ENCODE peak calls at places on chromosomes 7 and 10, in ten cellular contexts. One of them, this sample, is unnamed. For H3K27me3, the result is how much of the 10 kb centered on the place peaks cover.

GRCh38 chr7:105346593-105347322 is 42.0 kb downstream of the SRPK2 start:
- DNase-seq in SJSA1: no peak
- DNase-seq in CD8-positive, alpha-beta memory T cell: peak
- DNase-seq in GM23248: no peak
- DNase-seq in fibroblast of lung: no peak
- DNase-seq in neuronal stem cell: no peak
- DNase-seq in cardiac muscle cell: no peak
- DNase-seq in dorsolateral prefrontal cortex: no peak
- DNase-seq in endothelial cell of umbilical vein: no peak
- DNase-seq in Panc1: no peak
- DNase-seq in this sample: no peak

GRCh38 chr7:66629222-66629658 is 559 bp downstream of the KCTD7 start:
- DNase-seq in Panc1: no peak
- DNase-seq in dorsolateral prefrontal cortex: peak
- DNase-seq in CD8-positive, alpha-beta memory T cell: no peak
- DNase-seq in GM23248: peak
- DNase-seq in cardiac muscle cell: no peak
- DNase-seq in endothelial cell of umbilical vein: peak
- DNase-seq in neuronal stem cell: peak
- DNase-seq in SJSA1: no peak
- DNase-seq in fibroblast of lung: no peak
- DNase-seq in this sample: peak

GRCh38 chr7:73667344-73668102 is at the start of gene VPS37D:
- DNase-seq in endothelial cell of umbilical vein: peak
- DNase-seq in dorsolateral prefrontal cortex: peak
- DNase-seq in Panc1: no peak
- DNase-seq in SJSA1: peak
- DNase-seq in fibroblast of lung: peak
- DNase-seq in CD8-positive, alpha-beta memory T cell: peak
- DNase-seq in neuronal stem cell: peak
- DNase-seq in cardiac muscle cell: peak
- DNase-seq in GM23248: peak
- DNase-seq in this sample: peak

GRCh38 chr7:128020161-128020560 is 11.1 kb downstream of the LRRC4 start:
- DNase-seq in SJSA1: no peak
- DNase-seq in fibroblast of lung: no peak
- DNase-seq in Panc1: no peak
- DNase-seq in GM23248: peak
- DNase-seq in cardiac muscle cell: no peak
- DNase-seq in neuronal stem cell: no peak
- DNase-seq in CD8-positive, alpha-beta memory T cell: no peak
- DNase-seq in dorsolateral prefrontal cortex: no peak
- DNase-seq in endothelial cell of umbilical vein: no peak
- DNase-seq in this sample: no peak

GRCh38 chr10:125868372-125868975 is 12.6 kb downstream of the DHX32 start:
- DNase-seq in dorsolateral prefrontal cortex: no peak
- DNase-seq in cardiac muscle cell: peak
- DNase-seq in CD8-positive, alpha-beta memory T cell: no peak
- DNase-seq in GM23248: peak
- DNase-seq in neuronal stem cell: no peak
- DNase-seq in Panc1: peak
- DNase-seq in fibroblast of lung: peak
- DNase-seq in SJSA1: no peak
- DNase-seq in endothelial cell of umbilical vein: peak
- DNase-seq in this sample: no peak

GRCh38 chr7:47647213-47647985 is 65.5 kb upstream of the TNS3 start:
- DNase-seq in SJSA1: no peak
- DNase-seq in CD8-positive, alpha-beta memory T cell: no peak
- DNase-seq in cardiac muscle cell: no peak
- DNase-seq in Panc1: no peak
- DNase-seq in fibroblast of lung: no peak
- DNase-seq in GM23248: no peak
- DNase-seq in neuronal stem cell: no peak
- DNase-seq in endothelial cell of umbilical vein: no peak
- DNase-seq in dorsolateral prefrontal cortex: no peak
- DNase-seq in this sample: no peak

GRCh38 chr7:155868955-155869783 is 56.9 kb upstream of the SHH start:
- DNase-seq in fibroblast of lung: no peak
- DNase-seq in neuronal stem cell: no peak
- DNase-seq in cardiac muscle cell: no peak
- DNase-seq in SJSA1: peak
- DNase-seq in endothelial cell of umbilical vein: no peak
- DNase-seq in CD8-positive, alpha-beta memory T cell: no peak
- DNase-seq in dorsolateral prefrontal cortex: no peak
- DNase-seq in GM23248: no peak
- DNase-seq in Panc1: no peak
- DNase-seq in this sample: no peak

GRCh38 chr7:7131273-7131672 is 51.1 kb upstream of the C1GALT1 start:
- DNase-seq in endothelial cell of umbilical vein: no peak
- DNase-seq in GM23248: no peak
- DNase-seq in Panc1: no peak
- DNase-seq in neuronal stem cell: no peak
- DNase-seq in fibroblast of lung: no peak
- DNase-seq in CD8-positive, alpha-beta memory T cell: no peak
- DNase-seq in SJSA1: no peak
- DNase-seq in dorsolateral prefrontal cortex: no peak
- DNase-seq in cardiac muscle cell: no peak
- DNase-seq in this sample: no peak

GRCh38 chr7:139292821-139293220 is 48.3 kb upstream of the FMC1 start:
- DNase-seq in SJSA1: no peak
- DNase-seq in cardiac muscle cell: no peak
- DNase-seq in GM23248: no peak
- DNase-seq in neuronal stem cell: no peak
- DNase-seq in fibroblast of lung: no peak
- DNase-seq in dorsolateral prefrontal cortex: no peak
- DNase-seq in Panc1: no peak
- DNase-seq in endothelial cell of umbilical vein: no peak
- DNase-seq in CD8-positive, alpha-beta memory T cell: no peak
- DNase-seq in this sample: no peak
- H3K27ac ChIP-seq in SJSA1: no peak
- H3K27ac ChIP-seq in cardiac muscle cell: no peak
- H3K27ac ChIP-seq in GM23248: no peak
- H3K27ac ChIP-seq in neuronal stem cell: no peak
- H3K27ac ChIP-seq in fibroblast of lung: no peak
- H3K27ac ChIP-seq in dorsolateral prefrontal cortex: no peak
- H3K27ac ChIP-seq in Panc1: no peak
- H3K27ac ChIP-seq in endothelial cell of umbilical vein: no peak
- H3K27ac ChIP-seq in CD8-positive, alpha-beta memory T cell: no peak
- H3K27ac ChIP-seq in this sample: no peak

DNA sequence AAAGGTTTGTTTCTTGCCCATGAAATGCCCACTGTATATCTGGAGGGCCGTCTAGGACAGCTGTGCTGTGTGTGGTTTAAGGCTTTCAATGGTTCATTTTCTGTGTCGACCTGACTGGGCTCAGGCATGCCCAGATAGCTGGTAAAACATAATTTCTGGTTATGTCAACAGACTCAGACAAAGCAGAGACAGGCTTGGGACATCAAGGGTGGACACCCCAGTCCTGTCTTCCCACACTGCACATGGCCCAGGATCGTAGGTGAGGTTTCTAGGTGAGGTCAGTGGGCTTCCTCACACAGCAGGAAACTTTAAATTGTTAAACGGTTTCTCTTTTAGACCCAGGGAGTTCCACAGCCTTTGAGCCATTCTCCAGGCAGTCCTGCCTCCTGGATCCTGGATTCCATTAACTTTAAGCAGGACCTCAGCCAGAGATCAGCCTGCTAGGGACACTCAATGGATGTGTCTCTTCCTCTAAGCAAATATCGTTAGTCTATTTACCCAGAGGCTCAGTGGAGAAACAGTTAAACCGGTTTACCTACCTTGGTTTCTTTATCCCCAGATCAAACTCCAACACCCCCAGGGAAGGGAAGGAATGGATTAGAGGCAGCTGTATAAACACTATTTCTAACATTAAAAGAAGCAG is 66.4 kb downstream of the ST8SIA6 start:
- DNase-seq in cardiac muscle cell: no peak
- DNase-seq in Panc1: no peak
- DNase-seq in dorsolateral prefrontal cortex: no peak
- DNase-seq in neuronal stem cell: no peak
- DNase-seq in GM23248: no peak
- DNase-seq in endothelial cell of umbilical vein: no peak
- DNase-seq in SJSA1: no peak
- DNase-seq in CD8-positive, alpha-beta memory T cell: no peak
- DNase-seq in fibroblast of lung: no peak
- DNase-seq in this sample: no peak
- H3K4me3 ChIP-seq in cardiac muscle cell: no peak
- H3K4me3 ChIP-seq in Panc1: no peak
- H3K4me3 ChIP-seq in dorsolateral prefrontal cortex: no peak
- H3K4me3 ChIP-seq in neuronal stem cell: no peak
- H3K4me3 ChIP-seq in GM23248: no peak
- H3K4me3 ChIP-seq in endothelial cell of umbilical vein: no peak
- H3K4me3 ChIP-seq in SJSA1: no peak
- H3K4me3 ChIP-seq in CD8-positive, alpha-beta memory T cell: no peak
- H3K4me3 ChIP-seq in fibroblast of lung: no peak
- H3K4me3 ChIP-seq in this sample: no peak

GRCh38 chr10:132945894-132946255 is 3.5 kb upstream of the CFAP46 start:
- DNase-seq in neuronal stem cell: no peak
- DNase-seq in Panc1: no peak
- DNase-seq in dorsolateral prefrontal cortex: no peak
- DNase-seq in SJSA1: no peak
- DNase-seq in cardiac muscle cell: no peak
- DNase-seq in GM23248: no peak
- DNase-seq in endothelial cell of umbilical vein: no peak
- DNase-seq in CD8-positive, alpha-beta memory T cell: no peak
- DNase-seq in fibroblast of lung: no peak
- DNase-seq in this sample: no peak
- H3K27me3 ChIP-seq in neuronal stem cell: under half
- H3K27me3 ChIP-seq in Panc1: under half
- H3K27me3 ChIP-seq in dorsolateral prefrontal cortex: under half
- H3K27me3 ChIP-seq in SJSA1: under half
- H3K27me3 ChIP-seq in cardiac muscle cell: under half
- H3K27me3 ChIP-seq in GM23248: under half
- H3K27me3 ChIP-seq in endothelial cell of umbilical vein: under half
- H3K27me3 ChIP-seq in CD8-positive, alpha-beta memory T cell: under half
- H3K27me3 ChIP-seq in fibroblast of lung: under half
- H3K27me3 ChIP-seq in this sample: under half

GRCh38 chr10:132657127-132657706 is 119.6 kb downstream of the INPP5A start:
- DNase-seq in endothelial cell of umbilical vein: no peak
- DNase-seq in dorsolateral prefrontal cortex: no peak
- DNase-seq in GM23248: no peak
- DNase-seq in cardiac muscle cell: no peak
- DNase-seq in neuronal stem cell: no peak
- DNase-seq in SJSA1: no peak
- DNase-seq in fibroblast of lung: no peak
- DNase-seq in CD8-positive, alpha-beta memory T cell: no peak
- DNase-seq in Panc1: no peak
- DNase-seq in this sample: no peak

GRCh38 chr10:132654708-132655661 is 117.4 kb downstream of the INPP5A start:
- DNase-seq in endothelial cell of umbilical vein: peak
- DNase-seq in Panc1: no peak
- DNase-seq in CD8-positive, alpha-beta memory T cell: peak
- DNase-seq in neuronal stem cell: peak
- DNase-seq in fibroblast of lung: peak
- DNase-seq in dorsolateral prefrontal cortex: peak
- DNase-seq in SJSA1: peak
- DNase-seq in cardiac muscle cell: peak
- DNase-seq in GM23248: peak
- DNase-seq in this sample: peak

GRCh38 chr10:132654121-132654571 is 116.6 kb downstream of the INPP5A start:
- DNase-seq in dorsolateral prefrontal cortex: no peak
- DNase-seq in endothelial cell of umbilical vein: no peak
- DNase-seq in fibroblast of lung: no peak
- DNase-seq in neuronal stem cell: no peak
- DNase-seq in Panc1: no peak
- DNase-seq in SJSA1: no peak
- DNase-seq in cardiac muscle cell: no peak
- DNase-seq in GM23248: no peak
- DNase-seq in CD8-positive, alpha-beta memory T cell: no peak
- DNase-seq in this sample: peak

GRCh38 chr10:132656283-132657126 is 118.9 kb downstream of the INPP5A start:
- DNase-seq in CD8-positive, alpha-beta memory T cell: no peak
- DNase-seq in SJSA1: no peak
- DNase-seq in neuronal stem cell: no peak
- DNase-seq in cardiac muscle cell: no peak
- DNase-seq in fibroblast of lung: no peak
- DNase-seq in endothelial cell of umbilical vein: no peak
- DNase-seq in Panc1: no peak
- DNase-seq in dorsolateral prefrontal cortex: no peak
- DNase-seq in GM23248: no peak
- DNase-seq in this sample: peak

GRCh38 chr10:132655735-132656134 is 118.1 kb downstream of the INPP5A start:
- DNase-seq in neuronal stem cell: no peak
- DNase-seq in Panc1: no peak
- DNase-seq in endothelial cell of umbilical vein: no peak
- DNase-seq in SJSA1: no peak
- DNase-seq in cardiac muscle cell: no peak
- DNase-seq in dorsolateral prefrontal cortex: no peak
- DNase-seq in CD8-positive, alpha-beta memory T cell: no peak
- DNase-seq in fibroblast of lung: no peak
- DNase-seq in GM23248: no peak
- DNase-seq in this sample: peak
- H3K27ac ChIP-seq in neuronal stem cell: no peak
- H3K27ac ChIP-seq in Panc1: no peak
- H3K27ac ChIP-seq in endothelial cell of umbilical vein: no peak
- H3K27ac ChIP-seq in SJSA1: no peak
- H3K27ac ChIP-seq in cardiac muscle cell: no peak
- H3K27ac ChIP-seq in dorsolateral prefrontal cortex: peak
- H3K27ac ChIP-seq in CD8-positive, alpha-beta memory T cell: no peak
- H3K27ac ChIP-seq in fibroblast of lung: no peak
- H3K27ac ChIP-seq in GM23248: no peak
- H3K27ac ChIP-seq in this sample: no peak

DNA sequence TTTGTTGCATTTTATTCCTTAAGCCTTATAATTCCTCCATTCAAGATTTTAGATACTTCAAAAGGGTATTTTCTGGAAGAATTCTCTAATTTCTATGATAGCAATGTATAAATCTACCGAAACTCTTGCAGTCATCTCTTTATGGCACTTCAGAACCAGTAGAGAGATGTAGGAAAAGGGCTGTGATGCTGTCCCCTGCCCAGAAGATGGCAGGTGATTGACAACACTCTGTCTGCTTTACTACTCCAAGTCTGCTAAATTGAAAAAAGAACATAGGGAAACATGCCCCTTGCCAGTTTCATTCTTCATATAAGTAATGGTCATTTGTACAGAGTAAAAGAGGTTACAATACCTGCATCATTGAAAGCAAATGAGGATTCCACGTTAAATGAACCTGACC is 5.1 kb downstream of the TCTN3 start:
- DNase-seq in endothelial cell of umbilical vein: no peak
- DNase-seq in SJSA1: no peak
- DNase-seq in GM23248: no peak
- DNase-seq in CD8-positive, alpha-beta memory T cell: no peak
- DNase-seq in fibroblast of lung: no peak
- DNase-seq in neuronal stem cell: no peak
- DNase-seq in dorsolateral prefrontal cortex: no peak
- DNase-seq in Panc1: no peak
- DNase-seq in cardiac muscle cell: no peak
- DNase-seq in this sample: no peak
- H3K4me3 ChIP-seq in endothelial cell of umbilical vein: no peak
- H3K4me3 ChIP-seq in SJSA1: no peak
- H3K4me3 ChIP-seq in GM23248: no peak
- H3K4me3 ChIP-seq in CD8-positive, alpha-beta memory T cell: no peak
- H3K4me3 ChIP-seq in fibroblast of lung: no peak
- H3K4me3 ChIP-seq in neuronal stem cell: no peak
- H3K4me3 ChIP-seq in dorsolateral prefrontal cortex: no peak
- H3K4me3 ChIP-seq in Panc1: no peak
- H3K4me3 ChIP-seq in cardiac muscle cell: no peak
- H3K4me3 ChIP-seq in this sample: no peak

This sample was measured in aorta.